ENCODE peak calls at places on chromosome 6, in five cellular contexts. One of them, this sample, is unnamed.
A peak's percentile ranks its signal among the peaks of the same experiment; 100 is the strongest.

GRCh38 chr6:65701325-65701724 is 5.7 kb downstream of the EYS start:
- DNase-seq in uterus: no peak
- DNase-seq in HCT116: no peak
- DNase-seq in NT2/D1: no peak
- DNase-seq in CD8-positive, alpha-beta T cell: no peak
- DNase-seq in this sample: no peak

GRCh38 chr6:100171533-100172321 is 177.7 kb upstream of the MCHR2 start:
- DNase-seq in uterus: no peak
- DNase-seq in HCT116: no peak
- DNase-seq in NT2/D1: no peak
- DNase-seq in CD8-positive, alpha-beta T cell: no peak
- DNase-seq in this sample: no peak

GRCh38 chr6:97095466-97095865 is 170.9 kb downstream of the KLHL32 start:
- DNase-seq in uterus: no peak
- DNase-seq in HCT116: no peak
- DNase-seq in NT2/D1: no peak
- DNase-seq in CD8-positive, alpha-beta T cell: no peak
- DNase-seq in this sample: no peak

GRCh38 chr6:121504227-121504626 is 68.8 kb downstream of the GJA1 start:
- DNase-seq in uterus: no peak
- DNase-seq in HCT116: no peak
- DNase-seq in NT2/D1: no peak
- DNase-seq in CD8-positive, alpha-beta T cell: no peak
- DNase-seq in this sample: peak; percentile 86

GRCh38 chr6:1136415-1136774 is 175.5 kb upstream of the FOXQ1 start:
- DNase-seq in uterus: no peak
- DNase-seq in HCT116: no peak
- DNase-seq in NT2/D1: no peak
- DNase-seq in CD8-positive, alpha-beta T cell: no peak
- DNase-seq in this sample: peak; percentile 93

GRCh38 chr6:98124176-98124575 is 710.2 kb upstream of the POU3F2 start:
- DNase-seq in uterus: no peak
- DNase-seq in HCT116: no peak
- DNase-seq in NT2/D1: no peak
- DNase-seq in CD8-positive, alpha-beta T cell: no peak
- DNase-seq in this sample: no peak

GRCh38 chr6:16623029-16623653 is 138.1 kb downstream of the ATXN1 start:
- DNase-seq in uterus: no peak
- DNase-seq in HCT116: no peak
- DNase-seq in NT2/D1: no peak
- DNase-seq in CD8-positive, alpha-beta T cell: no peak
- DNase-seq in this sample: peak; percentile 35

GRCh38 chr6:36679043-36679821 is 718 bp downstream of the CDKN1A start:
- DNase-seq in uterus: peak; percentile 80
- DNase-seq in HCT116: no peak
- DNase-seq in NT2/D1: no peak
- DNase-seq in CD8-positive, alpha-beta T cell: peak; percentile 27
- DNase-seq in this sample: peak; percentile 60

GRCh38 chr6:3157151-3157933 is at the start of gene TUBB2A:
- DNase-seq in uterus: peak; percentile 85
- DNase-seq in HCT116: peak; percentile 35
- DNase-seq in NT2/D1: peak; percentile 40
- DNase-seq in CD8-positive, alpha-beta T cell: peak; percentile 94
- DNase-seq in this sample: peak; percentile 76

GRCh38 chr6:154478691-154479090 is 31.8 kb downstream of the CNKSR3 start:
- DNase-seq in uterus: no peak
- DNase-seq in HCT116: no peak
- DNase-seq in NT2/D1: no peak
- DNase-seq in CD8-positive, alpha-beta T cell: no peak
- DNase-seq in this sample: peak; percentile 52

GRCh38 chr6:17258763-17259162 is 22.4 kb upstream of the RBM24 start:
- DNase-seq in uterus: no peak
- DNase-seq in HCT116: no peak
- DNase-seq in NT2/D1: no peak
- DNase-seq in CD8-positive, alpha-beta T cell: no peak
- DNase-seq in this sample: no peak

GRCh38 chr6:56742122-56742791 is 99.6 kb upstream of the DST start:
- DNase-seq in uterus: no peak
- DNase-seq in HCT116: no peak
- DNase-seq in NT2/D1: no peak
- DNase-seq in CD8-positive, alpha-beta T cell: no peak
- DNase-seq in this sample: peak; percentile 34
- H3K4me3 ChIP-seq in uterus: no peak overlapping the region
- H3K4me3 ChIP-seq in HCT116: no peak overlapping the region
- H3K4me3 ChIP-seq in NT2/D1: no peak overlapping the region
- H3K4me3 ChIP-seq in CD8-positive, alpha-beta T cell: no peak overlapping the region
- H3K4me3 ChIP-seq in this sample: peak overlapping the region; percentile 51

GRCh38 chr6:118188561-118188960 is 281.5 kb downstream of the SLC35F1 start:
- DNase-seq in uterus: no peak
- DNase-seq in HCT116: no peak
- DNase-seq in NT2/D1: no peak
- DNase-seq in CD8-positive, alpha-beta T cell: no peak
- DNase-seq in this sample: no peak

GRCh38 chr6:118186676-118187567 is 279.9 kb downstream of the SLC35F1 start:
- DNase-seq in uterus: no peak
- DNase-seq in HCT116: no peak
- DNase-seq in NT2/D1: no peak
- DNase-seq in CD8-positive, alpha-beta T cell: no peak
- DNase-seq in this sample: peak; percentile 28

DNA sequence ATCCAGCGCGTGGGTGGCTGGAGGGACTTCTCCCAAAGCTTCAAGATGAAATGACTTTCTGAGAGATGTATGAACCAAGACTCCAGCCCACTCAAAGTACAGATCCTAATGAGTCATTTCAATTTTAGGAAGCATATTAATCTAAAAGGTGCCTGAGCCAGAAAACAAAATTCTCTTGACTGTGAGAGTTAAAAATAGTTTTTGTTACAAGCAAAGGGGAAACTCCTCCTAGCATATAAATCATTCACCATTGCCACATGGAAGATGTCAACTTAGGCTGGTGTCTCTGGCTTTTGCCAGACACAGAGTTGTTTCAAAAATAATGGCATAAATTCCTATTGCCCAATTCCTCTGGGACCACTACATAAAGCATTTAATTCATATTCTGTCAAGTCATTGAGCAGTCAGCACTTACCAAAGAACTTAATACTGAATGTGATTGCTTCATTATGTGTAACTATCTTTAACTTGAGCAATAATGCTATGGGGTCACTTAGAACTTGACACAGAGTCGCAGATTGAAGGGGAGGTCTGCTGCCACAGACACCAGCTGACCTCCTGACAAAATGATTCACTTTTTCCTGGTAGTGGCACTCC is 280.6 kb downstream of the SLC35F1 start:
- DNase-seq in uterus: peak; percentile 55
- DNase-seq in HCT116: no peak
- DNase-seq in NT2/D1: no peak
- DNase-seq in CD8-positive, alpha-beta T cell: no peak
- DNase-seq in this sample: peak; percentile 91
- H3K4me3 ChIP-seq in uterus: no peak overlapping the region
- H3K4me3 ChIP-seq in HCT116: no peak overlapping the region
- H3K4me3 ChIP-seq in NT2/D1: no peak overlapping the region
- H3K4me3 ChIP-seq in CD8-positive, alpha-beta T cell: no peak overlapping the region
- H3K4me3 ChIP-seq in this sample: no peak overlapping the region

GRCh38 chr6:148200302-148200701 is 142.3 kb upstream of the SASH1 start:
- DNase-seq in uterus: peak; percentile 26
- DNase-seq in HCT116: no peak
- DNase-seq in NT2/D1: no peak
- DNase-seq in CD8-positive, alpha-beta T cell: no peak
- DNase-seq in this sample: no peak
- H3K4me3 ChIP-seq in uterus: peak overlapping the region; percentile 13
- H3K4me3 ChIP-seq in HCT116: no peak overlapping the region
- H3K4me3 ChIP-seq in NT2/D1: no peak overlapping the region
- H3K4me3 ChIP-seq in CD8-positive, alpha-beta T cell: no peak overlapping the region
- H3K4me3 ChIP-seq in this sample: no peak overlapping the region

GRCh38 chr6:143451531-143451930 is 926 bp downstream of the PEX3 start:
- DNase-seq in uterus: no peak
- DNase-seq in HCT116: no peak
- DNase-seq in NT2/D1: no peak
- DNase-seq in CD8-positive, alpha-beta T cell: no peak
- DNase-seq in this sample: peak; percentile 30

GRCh38 chr6:143449731-143450452 is 603 bp downstream of the ADAT2 start:
- DNase-seq in uterus: no peak
- DNase-seq in HCT116: no peak
- DNase-seq in NT2/D1: no peak
- DNase-seq in CD8-positive, alpha-beta T cell: peak; percentile 62
- DNase-seq in this sample: peak; percentile 38

GRCh38 chr6:143449082-143449481 is 1.4 kb downstream of the ADAT2 start:
- DNase-seq in uterus: no peak
- DNase-seq in HCT116: no peak
- DNase-seq in NT2/D1: no peak
- DNase-seq in CD8-positive, alpha-beta T cell: no peak
- DNase-seq in this sample: no peak

DNA sequence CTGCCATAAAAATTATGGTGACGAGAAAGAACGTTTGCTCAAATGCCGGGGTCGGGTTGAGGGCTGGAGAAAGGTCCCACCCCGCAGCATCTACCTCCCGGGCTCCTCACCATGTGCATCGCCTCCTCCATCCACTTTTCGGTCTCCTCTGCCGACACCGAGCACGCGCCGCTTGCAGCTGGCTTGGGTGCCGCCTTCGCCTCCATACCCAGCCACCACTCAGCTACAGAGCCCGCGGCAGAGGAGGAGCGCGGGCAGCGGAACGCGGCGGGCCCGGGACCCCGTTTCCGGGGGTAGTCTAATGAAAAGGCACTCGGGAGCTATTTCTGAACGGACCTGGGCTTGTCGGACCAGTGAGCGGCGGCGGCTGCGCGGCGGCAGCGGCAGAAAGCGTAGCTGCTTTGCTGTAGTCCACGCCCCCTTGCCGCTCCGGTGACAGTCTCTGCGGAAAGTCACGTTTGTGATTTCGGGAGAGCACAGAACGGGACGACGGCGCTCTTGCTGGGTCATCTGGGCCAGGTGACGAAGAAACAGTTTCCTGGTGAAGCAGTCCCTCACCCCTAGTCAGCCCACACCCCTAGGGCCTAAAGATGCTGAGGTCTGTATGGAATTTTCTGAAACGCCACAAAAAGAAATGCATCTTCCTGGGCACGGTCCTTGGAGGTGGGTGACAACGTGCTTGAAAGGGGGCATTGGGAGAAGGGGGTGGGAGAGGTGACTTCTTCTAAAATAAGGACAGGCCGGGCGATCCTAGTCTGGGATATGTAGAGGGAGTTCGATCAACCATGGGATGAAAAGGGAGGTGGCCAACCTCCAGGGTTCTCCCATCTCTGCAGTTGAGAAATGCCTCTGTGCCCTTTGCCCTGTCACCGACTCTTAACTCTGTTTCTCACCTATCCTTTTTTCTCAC is at the start of the genes ADAT2 and PEX3:
- DNase-seq in uterus: peak; percentile 86
- DNase-seq in HCT116: peak; percentile 90
- DNase-seq in NT2/D1: peak; percentile 84
- DNase-seq in CD8-positive, alpha-beta T cell: peak; percentile 91
- DNase-seq in this sample: peak; percentile 93
- H3K4me3 ChIP-seq in uterus: peak within 1 kb of the TSS; percentile 61
- H3K4me3 ChIP-seq in HCT116: peak within 1 kb of the TSS; percentile 62
- H3K4me3 ChIP-seq in NT2/D1: peak within 1 kb of the TSS; percentile 72
- H3K4me3 ChIP-seq in CD8-positive, alpha-beta T cell: peak within 1 kb of the TSS; percentile 86
- H3K4me3 ChIP-seq in this sample: peak within 1 kb of the TSS; percentile 98

DNA sequence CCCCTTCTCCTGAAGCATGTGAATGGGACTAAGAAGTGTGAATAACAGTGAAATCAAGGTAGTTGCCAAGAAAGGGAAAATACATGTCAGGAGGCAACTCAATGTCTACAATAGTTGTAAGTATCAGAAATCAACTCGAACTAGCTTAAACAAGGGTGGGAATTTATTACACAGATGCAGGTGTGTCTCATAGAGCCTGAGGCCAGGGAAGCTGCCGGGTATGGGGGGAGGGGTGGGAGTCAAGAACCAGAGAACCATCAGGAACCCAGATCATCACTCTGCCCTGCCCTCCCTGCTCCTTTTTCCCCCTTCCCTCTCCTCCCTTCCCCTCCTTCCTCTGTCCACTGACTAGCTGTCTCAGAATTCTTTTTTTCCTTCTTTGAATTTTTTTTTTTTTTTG is 34.9 kb upstream of the BMP6 start:
- DNase-seq in uterus: no peak
- DNase-seq in HCT116: no peak
- DNase-seq in NT2/D1: no peak
- DNase-seq in CD8-positive, alpha-beta T cell: no peak
- DNase-seq in this sample: no peak
- H3K4me3 ChIP-seq in uterus: no peak overlapping the region
- H3K4me3 ChIP-seq in HCT116: no peak overlapping the region
- H3K4me3 ChIP-seq in NT2/D1: no peak overlapping the region
- H3K4me3 ChIP-seq in CD8-positive, alpha-beta T cell: no peak overlapping the region
- H3K4me3 ChIP-seq in this sample: no peak overlapping the region

This sample was measured in fibroblast of the aortic adventitia.